ENCODE peak calls at places on chromosomes 1 and 21, in five cellular contexts. One of them, this sample, is unnamed.

GRCh38 chr21:29155118-29155932 is 24.9 kb downstream of the MAP3K7CL start:
- DNase-seq in SK-N-SH: peak
- DNase-seq in GM12878: no peak
- DNase-seq in K562: peak
- DNase-seq in HepG2: no peak
- DNase-seq in this sample: peak

GRCh38 chr1:33123266-33123665 is 42.3 kb downstream of the AZIN2 start:
- DNase-seq in SK-N-SH: no peak
- DNase-seq in GM12878: no peak
- DNase-seq in K562: no peak
- DNase-seq in HepG2: no peak
- DNase-seq in this sample: no peak

GRCh38 chr1:11802616-11802972 is 3.2 kb downstream of the MTHFR start:
- DNase-seq in SK-N-SH: no peak
- DNase-seq in GM12878: no peak
- DNase-seq in K562: peak
- DNase-seq in HepG2: no peak
- DNase-seq in this sample: no peak

GRCh38 chr1:187959062-187959461 is 1130.3 kb downstream of the PLA2G4A start:
- DNase-seq in SK-N-SH: no peak
- DNase-seq in GM12878: no peak
- DNase-seq in K562: no peak
- DNase-seq in HepG2: no peak
- DNase-seq in this sample: no peak

GRCh38 chr1:21546122-21546825 is 37.1 kb downstream of the ALPL start:
- DNase-seq in SK-N-SH: no peak
- DNase-seq in GM12878: no peak
- DNase-seq in K562: no peak
- DNase-seq in HepG2: no peak
- DNase-seq in this sample: no peak

GRCh38 chr1:152995838-152996237 is 5.7 kb upstream of the SPRR3 start:
- DNase-seq in SK-N-SH: no peak
- DNase-seq in GM12878: no peak
- DNase-seq in K562: no peak
- DNase-seq in HepG2: no peak
- DNase-seq in this sample: no peak

GRCh38 chr21:26941436-26941835 is 25.5 kb downstream of the ADAMTS5 start:
- DNase-seq in SK-N-SH: no peak
- DNase-seq in GM12878: no peak
- DNase-seq in K562: no peak
- DNase-seq in HepG2: no peak
- DNase-seq in this sample: no peak

GRCh38 chr1:24221246-24221645 is 34.2 kb upstream of the IFNLR1 start:
- DNase-seq in SK-N-SH: no peak
- DNase-seq in GM12878: no peak
- DNase-seq in K562: no peak
- DNase-seq in HepG2: no peak
- DNase-seq in this sample: no peak

GRCh38 chr1:25703671-25704637 is 87.4 kb downstream of the MAN1C1 start:
- DNase-seq in SK-N-SH: peak
- DNase-seq in GM12878: no peak
- DNase-seq in K562: no peak
- DNase-seq in HepG2: no peak
- DNase-seq in this sample: no peak

GRCh38 chr1:119226880-119227279 is 86.4 kb upstream of the WARS2 start:
- DNase-seq in SK-N-SH: no peak
- DNase-seq in GM12878: no peak
- DNase-seq in K562: no peak
- DNase-seq in HepG2: no peak
- DNase-seq in this sample: no peak

GRCh38 chr1:119227446-119227845 is 87.0 kb upstream of the WARS2 start:
- DNase-seq in SK-N-SH: no peak
- DNase-seq in GM12878: no peak
- DNase-seq in K562: peak
- DNase-seq in HepG2: no peak
- DNase-seq in this sample: no peak

GRCh38 chr1:119222271-119222670 is 81.8 kb upstream of the WARS2 start:
- DNase-seq in SK-N-SH: no peak
- DNase-seq in GM12878: peak
- DNase-seq in K562: no peak
- DNase-seq in HepG2: no peak
- DNase-seq in this sample: no peak

GRCh38 chr1:119225831-119226230 is 85.4 kb upstream of the WARS2 start:
- DNase-seq in SK-N-SH: no peak
- DNase-seq in GM12878: no peak
- DNase-seq in K562: no peak
- DNase-seq in HepG2: no peak
- DNase-seq in this sample: peak

DNA sequence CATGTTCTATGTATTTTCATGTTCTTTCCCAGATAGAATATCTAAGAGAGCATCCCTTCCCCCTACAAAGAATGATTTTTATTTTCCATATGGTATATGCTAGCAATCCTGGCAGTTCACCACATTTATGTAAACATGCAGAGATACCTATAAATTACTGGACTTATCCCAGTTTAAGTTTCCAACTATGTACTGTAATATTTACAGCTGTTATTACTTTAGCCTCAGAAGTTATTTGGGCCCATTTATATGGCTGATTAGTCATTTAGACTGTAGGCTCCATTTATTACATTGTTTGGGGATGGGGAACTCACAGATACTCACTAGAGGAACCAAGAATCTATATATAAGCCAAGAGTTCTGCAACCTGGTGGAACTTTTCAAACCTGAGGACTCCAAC is 84.8 kb upstream of the WARS2 start:
- DNase-seq in SK-N-SH: no peak
- DNase-seq in GM12878: no peak
- DNase-seq in K562: no peak
- DNase-seq in HepG2: no peak
- DNase-seq in this sample: no peak
- TF ChIP-seq FOXM1 in SK-N-SH: no peak
- TF ChIP-seq FOXM1 in GM12878: no peak
- TF ChIP-seq FOXM1 in K562: no peak
- TF ChIP-seq FOXM1 in HepG2: no peak
- TF ChIP-seq FOXM1 in this sample: no peak

DNA sequence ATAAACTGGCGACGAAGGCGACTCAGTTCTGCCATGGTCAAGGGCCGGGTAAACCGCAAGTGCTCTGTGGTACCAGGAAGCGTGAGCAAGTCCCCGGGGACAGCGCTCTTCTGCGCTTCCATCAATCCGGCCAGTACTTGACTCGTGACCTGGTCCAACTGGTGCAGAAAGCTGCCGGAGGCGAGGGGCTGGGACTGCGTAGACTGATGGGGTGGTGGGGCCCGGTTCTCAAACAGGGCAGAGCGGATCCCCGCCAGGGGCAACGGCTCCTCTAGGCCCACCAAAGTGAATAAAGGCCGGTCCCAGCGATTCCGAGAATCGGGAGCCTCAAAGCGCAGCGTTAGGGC is 852 bp downstream of the KTI12 start:
- DNase-seq in SK-N-SH: peak
- DNase-seq in GM12878: no peak
- DNase-seq in K562: peak
- DNase-seq in HepG2: peak
- DNase-seq in this sample: peak
- TF ChIP-seq FOXM1 in SK-N-SH: no peak
- TF ChIP-seq FOXM1 in GM12878: no peak
- TF ChIP-seq FOXM1 in K562: no peak
- TF ChIP-seq FOXM1 in HepG2: no peak
- TF ChIP-seq FOXM1 in this sample: no peak

DNA sequence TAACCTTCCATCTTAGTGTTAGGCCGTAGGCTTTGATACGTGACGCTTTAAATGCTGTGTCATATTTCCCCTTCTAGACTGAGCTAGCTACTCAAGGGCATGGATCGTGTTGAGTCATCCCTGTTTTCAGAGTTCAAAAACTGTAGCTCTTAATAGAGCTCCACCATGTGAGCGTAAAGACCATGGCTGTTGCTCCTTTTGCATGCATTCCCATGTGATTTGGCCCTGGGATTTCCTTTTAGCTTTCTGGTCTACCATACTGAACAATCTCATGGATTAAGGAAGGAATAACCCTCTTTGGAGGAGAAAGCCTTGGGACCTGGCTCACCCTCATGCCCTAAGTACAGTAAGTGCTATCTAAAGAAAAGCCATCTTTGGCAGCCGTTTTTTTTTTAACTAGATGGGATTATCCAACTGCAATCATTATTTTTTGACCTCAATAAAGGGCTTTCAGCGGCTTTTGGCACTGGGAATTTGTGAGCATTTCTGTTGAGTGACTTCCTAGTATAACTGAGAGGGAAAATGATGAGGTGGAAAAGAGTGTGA is 76.6 kb downstream of the PLPP3 start:
- DNase-seq in SK-N-SH: no peak
- DNase-seq in GM12878: no peak
- DNase-seq in K562: peak
- DNase-seq in HepG2: peak
- DNase-seq in this sample: no peak
- TF ChIP-seq FOXM1 in SK-N-SH: no peak
- TF ChIP-seq FOXM1 in GM12878: no peak
- TF ChIP-seq FOXM1 in K562: no peak
- TF ChIP-seq FOXM1 in HepG2: no peak
- TF ChIP-seq FOXM1 in this sample: no peak

GRCh38 chr1:184971522-184972265 is 2.6 kb downstream of the NIBAN1 start:
- DNase-seq in SK-N-SH: no peak
- DNase-seq in GM12878: no peak
- DNase-seq in K562: no peak
- DNase-seq in HepG2: no peak
- DNase-seq in this sample: no peak

GRCh38 chr1:184973308-184974085 is 811 bp downstream of the NIBAN1 start:
- DNase-seq in SK-N-SH: no peak
- DNase-seq in GM12878: peak
- DNase-seq in K562: peak
- DNase-seq in HepG2: no peak
- DNase-seq in this sample: peak

GRCh38 chr1:184972281-184973055 is 1.8 kb downstream of the NIBAN1 start:
- DNase-seq in SK-N-SH: no peak
- DNase-seq in GM12878: no peak
- DNase-seq in K562: peak
- DNase-seq in HepG2: no peak
- DNase-seq in this sample: no peak

GRCh38 chr1:184974086-184974836 is at the start of gene NIBAN1:
- DNase-seq in SK-N-SH: peak
- DNase-seq in GM12878: no peak
- DNase-seq in K562: peak
- DNase-seq in HepG2: no peak
- DNase-seq in this sample: peak

GRCh38 chr1:184970691-184971161 is 3.6 kb downstream of the NIBAN1 start:
- DNase-seq in SK-N-SH: no peak
- DNase-seq in GM12878: no peak
- DNase-seq in K562: no peak
- DNase-seq in HepG2: no peak
- DNase-seq in this sample: no peak
- TF ChIP-seq FOXM1 in SK-N-SH: no peak
- TF ChIP-seq FOXM1 in GM12878: no peak
- TF ChIP-seq FOXM1 in K562: no peak
- TF ChIP-seq FOXM1 in HepG2: no peak
- TF ChIP-seq FOXM1 in this sample: no peak

GRCh38 chr1:5250336-5250735 is 595.9 kb downstream of the AJAP1 start:
- DNase-seq in SK-N-SH: no peak
- DNase-seq in GM12878: no peak
- DNase-seq in K562: no peak
- DNase-seq in HepG2: no peak
- DNase-seq in this sample: no peak
- TF ChIP-seq FOXM1 in SK-N-SH: no peak
- TF ChIP-seq FOXM1 in GM12878: no peak
- TF ChIP-seq FOXM1 in K562: no peak
- TF ChIP-seq FOXM1 in HepG2: no peak
- TF ChIP-seq FOXM1 in this sample: no peak

GRCh38 chr1:13806108-13806507 is 106.1 kb downstream of the PRDM2 start:
- DNase-seq in SK-N-SH: no peak
- DNase-seq in GM12878: no peak
- DNase-seq in K562: no peak
- DNase-seq in HepG2: no peak
- DNase-seq in this sample: no peak

GRCh38 chr1:13803546-13804239 is 103.7 kb downstream of the PRDM2 start:
- DNase-seq in SK-N-SH: no peak
- DNase-seq in GM12878: no peak
- DNase-seq in K562: no peak
- DNase-seq in HepG2: no peak
- DNase-seq in this sample: no peak

GRCh38 chr1:13807213-13807612 is 107.2 kb downstream of the PRDM2 start:
- DNase-seq in SK-N-SH: peak
- DNase-seq in GM12878: no peak
- DNase-seq in K562: peak
- DNase-seq in HepG2: peak
- DNase-seq in this sample: peak

GRCh38 chr1:13804240-13804633 is 104.2 kb downstream of the PRDM2 start:
- DNase-seq in SK-N-SH: no peak
- DNase-seq in GM12878: no peak
- DNase-seq in K562: no peak
- DNase-seq in HepG2: no peak
- DNase-seq in this sample: no peak

GRCh38 chr1:13805431-13805830 is 105.4 kb downstream of the PRDM2 start:
- DNase-seq in SK-N-SH: no peak
- DNase-seq in GM12878: no peak
- DNase-seq in K562: no peak
- DNase-seq in HepG2: no peak
- DNase-seq in this sample: no peak
- TF ChIP-seq FOXM1 in SK-N-SH: no peak
- TF ChIP-seq FOXM1 in GM12878: no peak
- TF ChIP-seq FOXM1 in K562: no peak
- TF ChIP-seq FOXM1 in HepG2: no peak
- TF ChIP-seq FOXM1 in this sample: no peak

GRCh38 chr1:55580845-55581332 is 365.7 kb upstream of the USP24 start:
- DNase-seq in SK-N-SH: no peak
- DNase-seq in GM12878: no peak
- DNase-seq in K562: no peak
- DNase-seq in HepG2: peak
- DNase-seq in this sample: no peak
- TF ChIP-seq FOXM1 in SK-N-SH: no peak
- TF ChIP-seq FOXM1 in GM12878: no peak
- TF ChIP-seq FOXM1 in K562: no peak
- TF ChIP-seq FOXM1 in HepG2: no peak
- TF ChIP-seq FOXM1 in this sample: no peak

DNA sequence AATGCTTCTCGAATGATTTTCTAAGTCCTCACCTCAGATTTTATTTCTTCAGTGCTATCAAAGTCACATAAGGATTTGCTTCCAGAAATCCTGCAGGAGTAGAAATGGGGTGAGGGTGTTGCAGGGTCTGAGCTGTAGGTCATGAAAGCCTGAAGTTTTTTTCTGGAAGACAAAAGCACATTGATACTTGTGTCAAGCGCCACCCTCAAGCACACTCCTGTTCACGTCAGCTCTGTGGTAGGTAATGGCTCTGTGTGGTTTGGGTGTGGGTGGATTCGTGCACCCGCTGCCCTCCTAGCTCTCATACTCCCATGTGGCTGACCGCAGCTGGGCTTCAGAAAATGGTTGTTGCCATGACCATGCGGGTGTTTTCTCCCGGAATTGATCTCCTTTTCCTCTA is 39.9 kb downstream of the AKNAD1 start:
- DNase-seq in SK-N-SH: no peak
- DNase-seq in GM12878: no peak
- DNase-seq in K562: no peak
- DNase-seq in HepG2: peak
- DNase-seq in this sample: no peak
- TF ChIP-seq FOXM1 in SK-N-SH: no peak
- TF ChIP-seq FOXM1 in GM12878: no peak
- TF ChIP-seq FOXM1 in K562: no peak
- TF ChIP-seq FOXM1 in HepG2: no peak
- TF ChIP-seq FOXM1 in this sample: no peak

This sample was measured in HEK293T.